ENCODE peak calls at places on chromosomes 16 and 17, in four cellular contexts. H is A549, Q is K562, P is HepG2. R is an unnamed sample.

GRCh38 chr17:65066858-65067257 is 10.3 kb upstream of the GNA13 start:
- DNase-seq in P (peak; percentile 15), Q (no peak), H (no peak), R (no peak)

GRCh38 chr16:55713103-55713502 is 57.3 kb downstream of the SLC6A2 start:
- DNase-seq in P (no peak), H (no peak), Q (no peak), R (no peak)

GRCh38 chr17:63967953-63968352 is 4.8 kb downstream of the SCN4A start:
- DNase-seq in Q (peak; percentile 19), H (no peak), P (no peak), R (peak; percentile 8)

GRCh38 chr16:82070656-82071369 is 35.8 kb downstream of the HSD17B2 start:
- DNase-seq in Q (no peak), P (no peak), H (peak; percentile 6), R (peak; percentile 56)

GRCh38 chr16:88428156-88428555 is 24.9 kb upstream of the ZFPM1 start:
- DNase-seq in H (no peak), P (no peak), Q (no peak), R (no peak)

GRCh38 chr16:12661656-12662172 is 142.0 kb downstream of the CPPED1 start:
- DNase-seq in P (peak; percentile 76), Q (peak; percentile 72), H (peak; percentile 23), R (peak; percentile 13)

GRCh38 chr16:29816694-29817441 is 916 bp downstream of the PAGR1 start:
- DNase-seq in H (peak; percentile 71), Q (peak; percentile 66), P (peak; percentile 47), R (peak; percentile 60)

GRCh38 chr17:60103957-60104356 is 25.2 kb upstream of the HEATR6 start:
- DNase-seq in Q (no peak), P (no peak), H (no peak), R (no peak)

GRCh38 chr17:67046398-67046797 is 2.0 kb downstream of the CACNG1 start:
- DNase-seq in Q (no peak), P (no peak), H (no peak), R (no peak)

GRCh38 chr17:80797741-80798594 is 193.7 kb upstream of the CHMP6 start:
- DNase-seq in H (no peak), P (no peak), Q (no peak), R (no peak)

GRCh38 chr16:30977502-30977901 is 7.5 kb upstream of the HSD3B7 start:
- DNase-seq in H (peak; percentile 52), P (no peak), Q (peak; percentile 58), R (no peak)

GRCh38 chr16:80158766-80159165 is 382.0 kb upstream of the DYNLRB2 start:
- DNase-seq in P (no peak), Q (no peak), H (peak; percentile 38), R (peak; percentile 87)

GRCh38 chr17:69503711-69504110 is 89.2 kb downstream of the MAP2K6 start:
- DNase-seq in Q (no peak), H (no peak), P (no peak), R (no peak)

GRCh38 chr17:37327341-37328090 is 48.3 kb upstream of the C17orf78 start:
- DNase-seq in H (peak; percentile 38), Q (no peak), P (no peak), R (peak; percentile 94)

GRCh38 chr16:73572135-73572534 is 524.2 kb upstream of the ZFHX3 start:
- DNase-seq in Q (peak; percentile 16), P (no peak), H (peak; percentile 5), R (no peak)

GRCh38 chr16:20849587-20850390 is 43.5 kb downstream of the REXO5 start:
- DNase-seq in H (peak; percentile 66), Q (peak; percentile 74), P (peak; percentile 68), R (peak; percentile 68)

GRCh38 chr17:44758414-44759095 is at the start of gene ADAM11:
- DNase-seq in Q (no peak), H (no peak), P (no peak), R (no peak)

GRCh38 chr17:39716073-39716818 is 14.1 kb downstream of the MIEN1 start:
- DNase-seq in H (no peak), P (no peak), Q (no peak), R (no peak)

GRCh38 chr16:74216319-74216718 is 80.3 kb upstream of the PSMD7 start:
- DNase-seq in H (no peak), P (no peak), Q (no peak), R (peak; percentile 41)

GRCh38 chr16:81004646-81005353 is 1.9 kb downstream of the CMC2 start:
- DNase-seq in P (peak; percentile 65), Q (peak; percentile 77), H (peak; percentile 50), R (peak; percentile 62)

GRCh38 chr17:2174471-2175293 is 119.8 kb downstream of the HIC1 start:
- DNase-seq in H (peak; percentile 62), P (peak; percentile 94), Q (no peak), R (peak; percentile 99)

GRCh38 chr17:80649672-80650338 is 105.2 kb downstream of the RPTOR start:
- DNase-seq in P (peak; percentile 77), Q (peak; percentile 78), H (peak; percentile 68), R (peak; percentile 92)

GRCh38 chr17:2904135-2904534 is 107.9 kb downstream of the RAP1GAP2 start:
- DNase-seq in P (no peak), Q (no peak), H (no peak), R (peak; percentile 24)

GRCh38 chr17:70773210-70773609 is 603.9 kb downstream of the KCNJ2 start:
- DNase-seq in H (no peak), Q (no peak), P (no peak), R (no peak)

GRCh38 chr16:74309789-74310781 is 13.5 kb downstream of the PSMD7 start:
- DNase-seq in Q (peak; percentile 59), H (peak; percentile 65), P (peak; percentile 62), R (peak; percentile 56)

GRCh38 chr17:79965806-79966205 is 69.9 kb downstream of the TBC1D16 start:
- DNase-seq in H (no peak), P (no peak), Q (no peak), R (no peak)

GRCh38 chr16:56195151-56195550 is 3.9 kb downstream of the GNAO1 start:
- DNase-seq in H (no peak), Q (no peak), P (no peak), R (no peak)

GRCh38 chr17:6269474-6269873 is 165.4 kb downstream of the AIPL1 start:
- DNase-seq in Q (peak; percentile 27), H (peak; percentile 47), P (no peak), R (peak; percentile 28)
- TF ChIP-seq MAZ in Q (no peak), H (no peak), P (no peak), R (no peak)

DNA sequence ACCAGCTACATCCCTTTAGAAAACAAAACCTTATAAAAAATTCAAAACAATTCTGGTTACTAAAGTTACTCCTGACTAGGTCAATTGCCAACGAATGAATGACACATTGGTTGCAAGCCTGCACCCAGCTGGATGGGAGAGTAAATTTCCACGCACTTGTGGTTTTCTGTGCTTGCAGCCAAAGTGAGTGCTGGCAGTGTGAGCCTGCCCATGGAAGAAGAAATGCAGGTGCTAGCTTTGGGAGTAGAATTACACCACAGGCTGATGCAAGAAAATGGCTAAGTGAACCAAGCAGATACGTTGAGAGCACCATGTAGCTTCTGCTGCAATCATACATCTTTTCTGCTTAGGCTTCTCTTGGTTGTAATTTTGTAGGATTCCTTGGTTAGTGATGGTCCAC is 74.6 kb downstream of the SYCE1L start:
- DNase-seq in H (no peak), P (no peak), Q (no peak), R (no peak)
- TF ChIP-seq MAZ in H (no peak), P (no peak), Q (no peak), R (no peak)

GRCh38 chr17:55852734-55853133 is 101.9 kb downstream of the PCTP start:
- DNase-seq in H (no peak), P (no peak), Q (no peak), R (no peak)
- TF ChIP-seq MAZ in H (no peak), P (no peak), Q (no peak), R (no peak)

GRCh38 chr16:53052519-53053501 is at the start of gene CHD9NB:
- DNase-seq in P (peak; percentile 89), H (peak; percentile 93), Q (peak; percentile 54), R (peak; percentile 86)
- TF ChIP-seq MAZ in P (no peak), H (no peak), Q (no peak), R (peak; percentile 69)